ENCODE peak calls at places on chromosome 19, in eight cellular contexts. One of them, this sample, is unnamed.

GRCh38 chr19:18814063-18814462 is 17.7 kb upstream of the UPF1 start:
- DNase-seq in GM04504: no peak
- DNase-seq in stimulated activated naive CD8-positive, alpha-beta T cell treated with anti-CD3 and anti-CD28 coated beads, Interleukin-15, amount 100 ng/mL, for 72 hours: no peak
- DNase-seq in stimulated activated CD8-positive, alpha-beta memory T cell treated with anti-CD3 and anti-CD28 coated beads, Interleukin-2, amount 100 ng/mL, for 48 hours: no peak
- DNase-seq in Peyer's patch: no peak
- DNase-seq in suprapubic skin: no peak
- DNase-seq in RWPE1: no peak
- DNase-seq in T-helper 1 cell: no peak
- DNase-seq in this sample: peak

GRCh38 chr19:4861147-4861546 is 6.3 kb downstream of the PLIN3 start:
- DNase-seq in Peyer's patch: peak
- DNase-seq in RWPE1: no peak
- DNase-seq in GM04504: no peak
- DNase-seq in stimulated activated CD8-positive, alpha-beta memory T cell treated with anti-CD3 and anti-CD28 coated beads, Interleukin-2, amount 100 ng/mL, for 48 hours: no peak
- DNase-seq in stimulated activated naive CD8-positive, alpha-beta T cell treated with anti-CD3 and anti-CD28 coated beads, Interleukin-15, amount 100 ng/mL, for 72 hours: no peak
- DNase-seq in suprapubic skin: no peak
- DNase-seq in T-helper 1 cell: no peak
- DNase-seq in this sample: peak

GRCh38 chr19:4649392-4650094 is 10.2 kb downstream of the TNFAIP8L1 start:
- DNase-seq in RWPE1: no peak
- DNase-seq in GM04504: no peak
- DNase-seq in Peyer's patch: no peak
- DNase-seq in stimulated activated naive CD8-positive, alpha-beta T cell treated with anti-CD3 and anti-CD28 coated beads, Interleukin-15, amount 100 ng/mL, for 72 hours: no peak
- DNase-seq in T-helper 1 cell: no peak
- DNase-seq in suprapubic skin: no peak
- DNase-seq in stimulated activated CD8-positive, alpha-beta memory T cell treated with anti-CD3 and anti-CD28 coated beads, Interleukin-2, amount 100 ng/mL, for 48 hours: no peak
- DNase-seq in this sample: no peak

GRCh38 chr19:12953456-12954149 is 3.4 kb downstream of the GADD45GIP1 start:
- DNase-seq in T-helper 1 cell: no peak
- DNase-seq in suprapubic skin: no peak
- DNase-seq in Peyer's patch: no peak
- DNase-seq in RWPE1: no peak
- DNase-seq in GM04504: no peak
- DNase-seq in stimulated activated CD8-positive, alpha-beta memory T cell treated with anti-CD3 and anti-CD28 coated beads, Interleukin-2, amount 100 ng/mL, for 48 hours: no peak
- DNase-seq in stimulated activated naive CD8-positive, alpha-beta T cell treated with anti-CD3 and anti-CD28 coated beads, Interleukin-15, amount 100 ng/mL, for 72 hours: no peak
- DNase-seq in this sample: no peak

GRCh38 chr19:48113190-48113917 is 2.7 kb upstream of the PLA2G4C start:
- DNase-seq in T-helper 1 cell: no peak
- DNase-seq in stimulated activated CD8-positive, alpha-beta memory T cell treated with anti-CD3 and anti-CD28 coated beads, Interleukin-2, amount 100 ng/mL, for 48 hours: no peak
- DNase-seq in RWPE1: no peak
- DNase-seq in Peyer's patch: no peak
- DNase-seq in GM04504: no peak
- DNase-seq in stimulated activated naive CD8-positive, alpha-beta T cell treated with anti-CD3 and anti-CD28 coated beads, Interleukin-15, amount 100 ng/mL, for 72 hours: no peak
- DNase-seq in suprapubic skin: no peak
- DNase-seq in this sample: no peak

GRCh38 chr19:19259741-19260140 is 13.4 kb downstream of the TM6SF2 start:
- DNase-seq in GM04504: no peak
- DNase-seq in RWPE1: peak
- DNase-seq in stimulated activated CD8-positive, alpha-beta memory T cell treated with anti-CD3 and anti-CD28 coated beads, Interleukin-2, amount 100 ng/mL, for 48 hours: no peak
- DNase-seq in suprapubic skin: no peak
- DNase-seq in stimulated activated naive CD8-positive, alpha-beta T cell treated with anti-CD3 and anti-CD28 coated beads, Interleukin-15, amount 100 ng/mL, for 72 hours: no peak
- DNase-seq in T-helper 1 cell: no peak
- DNase-seq in Peyer's patch: no peak
- DNase-seq in this sample: no peak

GRCh38 chr19:41366089-41366488 is 2.1 kb upstream of the B9D2 start:
- DNase-seq in Peyer's patch: no peak
- DNase-seq in T-helper 1 cell: no peak
- DNase-seq in stimulated activated naive CD8-positive, alpha-beta T cell treated with anti-CD3 and anti-CD28 coated beads, Interleukin-15, amount 100 ng/mL, for 72 hours: peak
- DNase-seq in stimulated activated CD8-positive, alpha-beta memory T cell treated with anti-CD3 and anti-CD28 coated beads, Interleukin-2, amount 100 ng/mL, for 48 hours: no peak
- DNase-seq in suprapubic skin: no peak
- DNase-seq in GM04504: no peak
- DNase-seq in RWPE1: no peak
- DNase-seq in this sample: no peak

GRCh38 chr19:11649941-11650340 is 52.7 kb downstream of the ZNF627 start:
- DNase-seq in stimulated activated naive CD8-positive, alpha-beta T cell treated with anti-CD3 and anti-CD28 coated beads, Interleukin-15, amount 100 ng/mL, for 72 hours: no peak
- DNase-seq in T-helper 1 cell: no peak
- DNase-seq in GM04504: peak
- DNase-seq in RWPE1: no peak
- DNase-seq in suprapubic skin: no peak
- DNase-seq in Peyer's patch: no peak
- DNase-seq in stimulated activated CD8-positive, alpha-beta memory T cell treated with anti-CD3 and anti-CD28 coated beads, Interleukin-2, amount 100 ng/mL, for 48 hours: no peak
- DNase-seq in this sample: no peak

GRCh38 chr19:54206030-54206830 is 5.6 kb downstream of the RPS9 start:
- DNase-seq in RWPE1: no peak
- DNase-seq in Peyer's patch: no peak
- DNase-seq in suprapubic skin: no peak
- DNase-seq in stimulated activated CD8-positive, alpha-beta memory T cell treated with anti-CD3 and anti-CD28 coated beads, Interleukin-2, amount 100 ng/mL, for 48 hours: no peak
- DNase-seq in GM04504: no peak
- DNase-seq in T-helper 1 cell: no peak
- DNase-seq in stimulated activated naive CD8-positive, alpha-beta T cell treated with anti-CD3 and anti-CD28 coated beads, Interleukin-15, amount 100 ng/mL, for 72 hours: no peak
- DNase-seq in this sample: no peak

GRCh38 chr19:49512970-49513745 is 697 bp downstream of the FCGRT start:
- DNase-seq in suprapubic skin: no peak
- DNase-seq in T-helper 1 cell: no peak
- DNase-seq in stimulated activated naive CD8-positive, alpha-beta T cell treated with anti-CD3 and anti-CD28 coated beads, Interleukin-15, amount 100 ng/mL, for 72 hours: no peak
- DNase-seq in GM04504: no peak
- DNase-seq in Peyer's patch: peak
- DNase-seq in RWPE1: no peak
- DNase-seq in stimulated activated CD8-positive, alpha-beta memory T cell treated with anti-CD3 and anti-CD28 coated beads, Interleukin-2, amount 100 ng/mL, for 48 hours: no peak
- DNase-seq in this sample: no peak

GRCh38 chr19:12982648-12983047 is 12.6 kb upstream of the NFIX start:
- DNase-seq in T-helper 1 cell: no peak
- DNase-seq in RWPE1: no peak
- DNase-seq in GM04504: no peak
- DNase-seq in suprapubic skin: no peak
- DNase-seq in Peyer's patch: no peak
- DNase-seq in stimulated activated naive CD8-positive, alpha-beta T cell treated with anti-CD3 and anti-CD28 coated beads, Interleukin-15, amount 100 ng/mL, for 72 hours: no peak
- DNase-seq in stimulated activated CD8-positive, alpha-beta memory T cell treated with anti-CD3 and anti-CD28 coated beads, Interleukin-2, amount 100 ng/mL, for 48 hours: no peak
- DNase-seq in this sample: no peak

GRCh38 chr19:9671654-9672053 is 3.2 kb downstream of the ZNF562 start:
- DNase-seq in Peyer's patch: no peak
- DNase-seq in T-helper 1 cell: no peak
- DNase-seq in RWPE1: no peak
- DNase-seq in GM04504: no peak
- DNase-seq in stimulated activated CD8-positive, alpha-beta memory T cell treated with anti-CD3 and anti-CD28 coated beads, Interleukin-2, amount 100 ng/mL, for 48 hours: no peak
- DNase-seq in stimulated activated naive CD8-positive, alpha-beta T cell treated with anti-CD3 and anti-CD28 coated beads, Interleukin-15, amount 100 ng/mL, for 72 hours: no peak
- DNase-seq in suprapubic skin: no peak
- DNase-seq in this sample: no peak

GRCh38 chr19:38152461-38153379 is 71.3 kb downstream of the DPF1 start:
- DNase-seq in RWPE1: peak
- DNase-seq in stimulated activated naive CD8-positive, alpha-beta T cell treated with anti-CD3 and anti-CD28 coated beads, Interleukin-15, amount 100 ng/mL, for 72 hours: no peak
- DNase-seq in T-helper 1 cell: no peak
- DNase-seq in suprapubic skin: no peak
- DNase-seq in GM04504: no peak
- DNase-seq in Peyer's patch: no peak
- DNase-seq in stimulated activated CD8-positive, alpha-beta memory T cell treated with anti-CD3 and anti-CD28 coated beads, Interleukin-2, amount 100 ng/mL, for 48 hours: no peak
- DNase-seq in this sample: no peak

GRCh38 chr19:38784224-38784623 is 4.8 kb upstream of the LGALS7B start:
- DNase-seq in GM04504: no peak
- DNase-seq in stimulated activated CD8-positive, alpha-beta memory T cell treated with anti-CD3 and anti-CD28 coated beads, Interleukin-2, amount 100 ng/mL, for 48 hours: no peak
- DNase-seq in Peyer's patch: no peak
- DNase-seq in RWPE1: no peak
- DNase-seq in T-helper 1 cell: no peak
- DNase-seq in stimulated activated naive CD8-positive, alpha-beta T cell treated with anti-CD3 and anti-CD28 coated beads, Interleukin-15, amount 100 ng/mL, for 72 hours: no peak
- DNase-seq in suprapubic skin: no peak
- DNase-seq in this sample: no peak

GRCh38 chr19:4707956-4708650 is 15.5 kb downstream of the DPP9 start:
- DNase-seq in stimulated activated CD8-positive, alpha-beta memory T cell treated with anti-CD3 and anti-CD28 coated beads, Interleukin-2, amount 100 ng/mL, for 48 hours: no peak
- DNase-seq in T-helper 1 cell: no peak
- DNase-seq in suprapubic skin: no peak
- DNase-seq in GM04504: no peak
- DNase-seq in Peyer's patch: no peak
- DNase-seq in stimulated activated naive CD8-positive, alpha-beta T cell treated with anti-CD3 and anti-CD28 coated beads, Interleukin-15, amount 100 ng/mL, for 72 hours: no peak
- DNase-seq in RWPE1: no peak
- DNase-seq in this sample: no peak

GRCh38 chr19:13053238-13053637 is 49.4 kb downstream of the LYL1 start:
- DNase-seq in stimulated activated naive CD8-positive, alpha-beta T cell treated with anti-CD3 and anti-CD28 coated beads, Interleukin-15, amount 100 ng/mL, for 72 hours: no peak
- DNase-seq in Peyer's patch: no peak
- DNase-seq in stimulated activated CD8-positive, alpha-beta memory T cell treated with anti-CD3 and anti-CD28 coated beads, Interleukin-2, amount 100 ng/mL, for 48 hours: no peak
- DNase-seq in GM04504: peak
- DNase-seq in T-helper 1 cell: no peak
- DNase-seq in suprapubic skin: no peak
- DNase-seq in RWPE1: no peak
- DNase-seq in this sample: no peak

GRCh38 chr19:50838239-50838638 is 4.9 kb upstream of the KLK15 start:
- DNase-seq in stimulated activated CD8-positive, alpha-beta memory T cell treated with anti-CD3 and anti-CD28 coated beads, Interleukin-2, amount 100 ng/mL, for 48 hours: no peak
- DNase-seq in Peyer's patch: no peak
- DNase-seq in GM04504: no peak
- DNase-seq in T-helper 1 cell: no peak
- DNase-seq in RWPE1: no peak
- DNase-seq in stimulated activated naive CD8-positive, alpha-beta T cell treated with anti-CD3 and anti-CD28 coated beads, Interleukin-15, amount 100 ng/mL, for 72 hours: no peak
- DNase-seq in suprapubic skin: no peak
- DNase-seq in this sample: no peak

GRCh38 chr19:2164020-2164988 is 571 bp downstream of the DOT1L start:
- DNase-seq in GM04504: no peak
- DNase-seq in stimulated activated naive CD8-positive, alpha-beta T cell treated with anti-CD3 and anti-CD28 coated beads, Interleukin-15, amount 100 ng/mL, for 72 hours: no peak
- DNase-seq in T-helper 1 cell: no peak
- DNase-seq in stimulated activated CD8-positive, alpha-beta memory T cell treated with anti-CD3 and anti-CD28 coated beads, Interleukin-2, amount 100 ng/mL, for 48 hours: no peak
- DNase-seq in Peyer's patch: no peak
- DNase-seq in RWPE1: peak
- DNase-seq in suprapubic skin: peak
- DNase-seq in this sample: no peak

GRCh38 chr19:28406237-28406596 is 806.7 kb downstream of the UQCRFS1 start:
- DNase-seq in RWPE1: no peak
- DNase-seq in stimulated activated CD8-positive, alpha-beta memory T cell treated with anti-CD3 and anti-CD28 coated beads, Interleukin-2, amount 100 ng/mL, for 48 hours: no peak
- DNase-seq in T-helper 1 cell: no peak
- DNase-seq in GM04504: no peak
- DNase-seq in suprapubic skin: no peak
- DNase-seq in Peyer's patch: no peak
- DNase-seq in stimulated activated naive CD8-positive, alpha-beta T cell treated with anti-CD3 and anti-CD28 coated beads, Interleukin-15, amount 100 ng/mL, for 72 hours: no peak
- DNase-seq in this sample: no peak

GRCh38 chr19:31539386-31539785 is 190.2 kb upstream of the TSHZ3 start:
- DNase-seq in T-helper 1 cell: no peak
- DNase-seq in RWPE1: no peak
- DNase-seq in stimulated activated naive CD8-positive, alpha-beta T cell treated with anti-CD3 and anti-CD28 coated beads, Interleukin-15, amount 100 ng/mL, for 72 hours: no peak
- DNase-seq in suprapubic skin: peak
- DNase-seq in stimulated activated CD8-positive, alpha-beta memory T cell treated with anti-CD3 and anti-CD28 coated beads, Interleukin-2, amount 100 ng/mL, for 48 hours: no peak
- DNase-seq in GM04504: no peak
- DNase-seq in Peyer's patch: no peak
- DNase-seq in this sample: no peak

GRCh38 chr19:655691-656090 is 7.3 kb downstream of the RNF126 start:
- DNase-seq in RWPE1: no peak
- DNase-seq in T-helper 1 cell: no peak
- DNase-seq in Peyer's patch: no peak
- DNase-seq in stimulated activated naive CD8-positive, alpha-beta T cell treated with anti-CD3 and anti-CD28 coated beads, Interleukin-15, amount 100 ng/mL, for 72 hours: no peak
- DNase-seq in suprapubic skin: no peak
- DNase-seq in stimulated activated CD8-positive, alpha-beta memory T cell treated with anti-CD3 and anti-CD28 coated beads, Interleukin-2, amount 100 ng/mL, for 48 hours: no peak
- DNase-seq in GM04504: no peak
- DNase-seq in this sample: no peak